ENCODE peak calls at places on chromosome 5, in five cellular contexts. D is GM20000, K is GM23338, F is psoas muscle, O is choroid plexus epithelial cell. Q is an unnamed sample.

GRCh38 chr5:135454946-135455345 is 2.8 kb upstream of the TIFAB start:
- DNase-seq in F (no peak), D (no peak), K (no peak), O (no peak), Q (no peak)

GRCh38 chr5:170538970-170539586 is 35.3 kb downstream of the KCNIP1 start:
- DNase-seq in K (no peak), F (no peak), O (no peak), D (no peak), Q (no peak)

GRCh38 chr5:135604046-135604445 is 25.3 kb upstream of the CXCL14 start:
- DNase-seq in K (no peak), F (no peak), O (no peak), D (no peak), Q (no peak)

GRCh38 chr5:96595300-96596090 is 66.7 kb upstream of the CAST start:
- DNase-seq in K (peak), F (no peak), D (peak), O (no peak), Q (no peak)

GRCh38 chr5:115439042-115439441 is 105.5 kb downstream of the FEM1C start:
- DNase-seq in K (no peak), F (no peak), D (no peak), O (no peak), Q (no peak)

GRCh38 chr5:116572375-116573278 is 2.0 kb downstream of the SEMA6A start:
- DNase-seq in O (peak), D (no peak), K (peak), F (peak), Q (peak)

GRCh38 chr5:156934450-156935211 is 28.4 kb downstream of the TIMD4 start:
- DNase-seq in O (no peak), D (peak), K (peak), F (no peak), Q (peak)

GRCh38 chr5:111930407-111930806 is 173.4 kb upstream of the NREP start:
- DNase-seq in O (peak), F (no peak), D (no peak), K (no peak), Q (no peak)

GRCh38 chr5:116600876-116601275 is 26.3 kb upstream of the SEMA6A start:
- DNase-seq in O (peak), K (no peak), F (no peak), D (no peak), Q (no peak)

GRCh38 chr5:52725781-52726180 is 61.9 kb upstream of the ITGA1 start:
- DNase-seq in O (no peak), D (no peak), F (peak), K (no peak), Q (no peak)

GRCh38 chr5:36398137-36398536 is 96.4 kb upstream of the RANBP3L start:
- DNase-seq in F (no peak), O (peak), D (no peak), K (peak), Q (no peak)

GRCh38 chr5:108917596-108917995 is 169.9 kb downstream of the FER start:
- DNase-seq in F (no peak), K (no peak), O (no peak), D (no peak), Q (no peak)

GRCh38 chr5:143001764-143002351 is 231.7 kb downstream of the ARHGAP26 start:
- DNase-seq in K (peak), O (peak), D (no peak), F (no peak), Q (no peak)

GRCh38 chr5:15929616-15930303 is 249.8 kb downstream of the MARCHF11 start:
- DNase-seq in O (peak), K (no peak), D (no peak), F (no peak), Q (no peak)

GRCh38 chr5:153974131-153974812 is 64.4 kb downstream of the FAM114A2 start:
- DNase-seq in K (peak), O (peak), F (no peak), D (peak), Q (no peak)

GRCh38 chr5:56415356-56415765 is 182.2 kb upstream of the ANKRD55 start:
- DNase-seq in O (peak), F (peak), K (no peak), D (peak), Q (no peak)

GRCh38 chr5:57291903-57292302 is 118.0 kb downstream of the GPBP1 start:
- DNase-seq in K (no peak), D (no peak), O (no peak), F (no peak), Q (no peak)

GRCh38 chr5:95399034-95399433 is 7.9 kb downstream of the FAM81B start:
- DNase-seq in D (no peak), O (no peak), K (no peak), F (no peak), Q (no peak)

GRCh38 chr5:179623906-179624741 is 653 bp upstream of the HNRNPH1 start:
- DNase-seq in F (no peak), O (peak), K (peak), D (peak), Q (peak)

GRCh38 chr5:76298852-76299251 is 104.2 kb upstream of the IQGAP2 start:
- DNase-seq in F (no peak), O (no peak), K (no peak), D (no peak), Q (no peak)

GRCh38 chr5:68305223-68305865 is 89.8 kb downstream of the PIK3R1 start:
- DNase-seq in O (no peak), F (no peak), D (no peak), K (no peak), Q (no peak)

GRCh38 chr5:116084231-116084630 is 594 bp upstream of the COMMD10 start:
- DNase-seq in F (no peak), D (peak), O (peak), K (peak), Q (no peak)

GRCh38 chr5:171849585-171850353 is 64.2 kb downstream of the SMIM23 start:
- DNase-seq in D (no peak), F (peak), O (no peak), K (no peak), Q (no peak)

GRCh38 chr5:141234109-141234508 is 11.0 kb downstream of the PCDHB14 start:
- DNase-seq in D (no peak), K (peak), O (peak), F (no peak), Q (no peak)
- TF ChIP-seq CTCF in D (no peak), K (peak), O (peak), F (no peak), Q (no peak)

GRCh38 chr5:168681556-168682183 is 102.5 kb upstream of the PANK3 start:
- DNase-seq in O (peak), D (no peak), F (peak), K (no peak), Q (no peak)
- TF ChIP-seq CTCF in O (no peak), D (no peak), F (no peak), K (no peak), Q (no peak)

DNA sequence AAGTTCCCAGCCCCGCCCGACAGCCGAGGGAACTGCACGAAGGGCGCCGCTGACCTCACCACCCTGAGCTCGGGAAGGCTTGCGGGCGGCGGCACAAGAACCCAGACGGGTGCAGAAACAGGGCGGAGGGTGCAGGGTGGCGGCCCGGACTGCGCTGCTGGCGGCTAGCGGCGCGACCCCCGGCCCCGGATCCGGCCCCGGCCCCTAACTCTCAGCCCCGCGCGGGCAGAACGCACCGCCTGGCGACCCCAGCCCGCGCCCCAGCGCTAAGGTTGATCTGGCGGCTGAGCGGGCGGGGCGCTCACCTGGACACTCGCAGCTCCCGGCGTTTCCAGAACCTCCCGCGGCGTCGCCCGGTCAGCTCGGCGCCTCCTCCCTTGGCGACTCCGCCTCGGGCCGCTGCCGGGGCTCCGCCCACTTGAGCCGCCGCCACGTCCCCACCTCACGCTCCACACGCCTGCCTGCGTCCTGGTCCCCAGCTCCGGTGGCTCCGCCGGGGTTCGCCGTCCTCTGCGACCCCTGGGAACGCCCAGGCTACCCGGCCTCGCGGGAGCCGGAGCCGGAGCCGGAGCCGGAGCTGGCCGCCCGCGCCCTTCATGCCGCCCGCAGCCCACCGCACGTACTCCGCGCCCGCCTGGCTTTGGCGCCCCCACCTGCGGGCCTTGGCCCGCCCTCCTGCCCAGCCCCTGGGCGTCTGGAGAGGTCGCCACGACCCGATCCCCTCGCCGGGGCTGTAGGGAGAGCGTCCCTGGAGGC is at the start of gene P4HA2:
- DNase-seq in O (peak), K (peak), D (peak), F (peak), Q (peak)
- TF ChIP-seq CTCF in O (no peak), K (peak), D (no peak), F (peak), Q (no peak)

GRCh38 chr5:77867194-77867691 is 91.1 kb upstream of the TBCA start:
- DNase-seq in F (no peak), K (peak), O (peak), D (no peak), Q (no peak)
- TF ChIP-seq CTCF in F (no peak), K (peak), O (peak), D (no peak), Q (peak)

DNA sequence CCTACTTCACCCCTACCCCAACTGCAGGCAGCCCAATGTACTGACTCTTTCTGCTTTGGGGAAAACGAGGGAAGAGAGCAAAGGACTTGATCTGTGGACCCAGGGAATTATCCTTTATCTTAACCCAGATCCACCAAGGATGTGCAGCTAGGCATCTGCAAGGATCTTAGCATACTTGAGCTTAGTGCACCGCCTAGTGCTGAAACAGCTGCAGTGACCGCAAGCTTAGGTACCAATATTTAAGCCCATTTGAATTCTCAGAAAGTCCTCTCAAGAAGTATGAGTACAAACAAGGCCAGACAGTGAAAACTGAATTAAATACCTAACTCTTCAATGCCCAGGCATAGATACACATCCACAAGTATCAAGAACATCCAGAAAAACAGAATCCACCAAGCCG is 576.7 kb upstream of the ADAMTS16 start:
- DNase-seq in O (peak), K (peak), D (no peak), F (no peak), Q (peak)
- TF ChIP-seq CTCF in O (peak), K (peak), D (no peak), F (no peak), Q (peak)

DNA sequence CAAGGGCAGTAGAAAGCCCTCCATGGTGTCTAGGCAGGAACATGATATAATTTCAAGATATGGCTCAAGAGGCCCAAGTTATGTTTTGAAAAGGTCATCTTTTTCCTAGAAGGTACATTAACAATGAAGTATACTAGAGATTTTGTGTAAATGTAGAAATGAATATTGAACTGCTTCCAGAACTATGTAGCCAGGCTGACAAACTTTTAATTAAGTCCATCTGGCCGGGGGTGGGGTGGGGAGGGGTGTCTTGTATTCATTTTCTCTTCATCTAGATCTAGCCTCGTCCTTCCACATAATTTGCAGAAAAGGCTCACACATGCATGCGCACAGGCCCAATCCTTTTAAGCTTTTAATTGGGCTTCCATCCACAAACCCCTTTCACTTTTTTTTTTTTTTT is 323.3 kb downstream of the ARL15 start:
- DNase-seq in D (no peak), K (no peak), O (no peak), F (no peak), Q (no peak)
- TF ChIP-seq CTCF in D (no peak), K (no peak), O (no peak), F (no peak), Q (no peak)

GRCh38 chr5:71923755-71924154 is 183.5 kb upstream of the MAP1B start:
- DNase-seq in F (no peak), K (no peak), O (no peak), D (no peak), Q (no peak)

GRCh38 chr5:71925608-71926091 is 181.6 kb upstream of the MAP1B start:
- DNase-seq in F (no peak), O (peak), D (no peak), K (no peak), Q (no peak)

GRCh38 chr5:71924980-71925379 is 182.3 kb upstream of the MAP1B start:
- DNase-seq in D (no peak), K (no peak), O (peak), F (no peak), Q (no peak)

GRCh38 chr5:71924325-71924724 is 182.9 kb upstream of the MAP1B start:
- DNase-seq in D (no peak), F (no peak), K (no peak), O (peak), Q (no peak)

GRCh38 chr5:71922584-71923106 is 184.6 kb upstream of the MAP1B start:
- DNase-seq in O (peak), F (no peak), K (no peak), D (no peak), Q (no peak)
- TF ChIP-seq CTCF in O (peak), F (no peak), K (no peak), D (no peak), Q (no peak)

Q was measured in glutamatergic neuron.